ENCODE peak calls at places on chromosomes 13 and 19, in eight cellular contexts. O, N, U, W, R, V, K and Y are unnamed samples.

GRCh38 chr13:36130542-36131214 is 504 bp downstream of the DCLK1 start:
- DNase-seq in O (no peak), N (peak; percentile 16), U (no peak), W (no peak), R (no peak), V (no peak), K (no peak), Y (no peak)

GRCh38 chr19:2702170-2703076 is at the start of gene GNG7:
- DNase-seq in O (peak; percentile 67), N (peak; percentile 73), U (peak; percentile 95), W (peak; percentile 91), R (peak; percentile 31), V (peak; percentile 81), K (peak; percentile 75), Y (peak; percentile 39)

GRCh38 chr13:31749929-31750328 is 10.6 kb downstream of the RXFP2 start:
- DNase-seq in O (no peak), N (peak; percentile 83), U (no peak), W (no peak), R (peak; percentile 2), V (peak; percentile 42), K (peak; percentile 95), Y (no peak)

GRCh38 chr13:70388935-70389334 is 280.7 kb upstream of the KLHL1 start:
- DNase-seq in O (no peak), N (no peak), U (no peak), W (no peak), R (no peak), V (peak; percentile 20), K (no peak), Y (peak; percentile 75)

GRCh38 chr13:47019977-47020376 is 123.1 kb upstream of the HTR2A start:
- DNase-seq in O (no peak), N (no peak), U (no peak), W (no peak), R (no peak), V (peak; percentile 52), K (no peak), Y (no peak)

GRCh38 chr13:100513987-100514670 is 74.5 kb downstream of the GGACT start:
- DNase-seq in O (no peak), N (peak; percentile 56), U (no peak), W (no peak), R (no peak), V (peak; percentile 9), K (peak; percentile 46), Y (peak; percentile 33)

GRCh38 chr19:2540646-2541454 is 64.9 kb downstream of the GADD45B start:
- DNase-seq in O (no peak), N (peak; percentile 99), U (peak; percentile 98), W (no peak), R (peak; percentile 98), V (peak; percentile 96), K (peak; percentile 100), Y (no peak)

GRCh38 chr19:3036119-3036794 is 7.2 kb upstream of the TLE2 start:
- DNase-seq in O (peak; percentile 62), N (peak; percentile 96), U (peak; percentile 92), W (peak; percentile 85), R (peak; percentile 64), V (peak; percentile 84), K (peak; percentile 89), Y (peak; percentile 61)

GRCh38 chr13:97506511-97506910 is 72.5 kb downstream of the RAP2A start:
- DNase-seq in O (no peak), N (peak; percentile 97), U (no peak), W (no peak), R (no peak), V (no peak), K (peak; percentile 70), Y (no peak)

GRCh38 chr13:48979892-48980291 is 4.2 kb downstream of the FNDC3A start:
- DNase-seq in O (no peak), N (no peak), U (no peak), W (peak; percentile 58), R (no peak), V (no peak), K (no peak), Y (no peak)

GRCh38 chr13:88303157-88303556 is 632.0 kb downstream of the SLITRK5 start:
- DNase-seq in O (no peak), N (no peak), U (no peak), W (no peak), R (no peak), V (no peak), K (no peak), Y (no peak)

GRCh38 chr13:67277581-67277980 is 47.4 kb upstream of the PCDH9 start:
- DNase-seq in O (no peak), N (no peak), U (no peak), W (no peak), R (no peak), V (peak; percentile 10), K (no peak), Y (no peak)

GRCh38 chr13:26867451-26868067 is 107.0 kb upstream of the GPR12 start:
- DNase-seq in O (no peak), N (peak; percentile 48), U (no peak), W (no peak), R (no peak), V (peak; percentile 38), K (peak; percentile 15), Y (no peak)

GRCh38 chr19:17775991-17776803 is 18.7 kb upstream of the B3GNT3 start:
- DNase-seq in O (no peak), N (peak; percentile 46), U (no peak), W (peak; percentile 91), R (no peak), V (peak; percentile 37), K (peak; percentile 37), Y (no peak)

GRCh38 chr13:97295279-97296182 is 73.4 kb downstream of the MBNL2 start:
- DNase-seq in O (no peak), N (peak; percentile 45), U (no peak), W (no peak), R (peak; percentile 56), V (peak; percentile 92), K (peak; percentile 53), Y (no peak)

DNA sequence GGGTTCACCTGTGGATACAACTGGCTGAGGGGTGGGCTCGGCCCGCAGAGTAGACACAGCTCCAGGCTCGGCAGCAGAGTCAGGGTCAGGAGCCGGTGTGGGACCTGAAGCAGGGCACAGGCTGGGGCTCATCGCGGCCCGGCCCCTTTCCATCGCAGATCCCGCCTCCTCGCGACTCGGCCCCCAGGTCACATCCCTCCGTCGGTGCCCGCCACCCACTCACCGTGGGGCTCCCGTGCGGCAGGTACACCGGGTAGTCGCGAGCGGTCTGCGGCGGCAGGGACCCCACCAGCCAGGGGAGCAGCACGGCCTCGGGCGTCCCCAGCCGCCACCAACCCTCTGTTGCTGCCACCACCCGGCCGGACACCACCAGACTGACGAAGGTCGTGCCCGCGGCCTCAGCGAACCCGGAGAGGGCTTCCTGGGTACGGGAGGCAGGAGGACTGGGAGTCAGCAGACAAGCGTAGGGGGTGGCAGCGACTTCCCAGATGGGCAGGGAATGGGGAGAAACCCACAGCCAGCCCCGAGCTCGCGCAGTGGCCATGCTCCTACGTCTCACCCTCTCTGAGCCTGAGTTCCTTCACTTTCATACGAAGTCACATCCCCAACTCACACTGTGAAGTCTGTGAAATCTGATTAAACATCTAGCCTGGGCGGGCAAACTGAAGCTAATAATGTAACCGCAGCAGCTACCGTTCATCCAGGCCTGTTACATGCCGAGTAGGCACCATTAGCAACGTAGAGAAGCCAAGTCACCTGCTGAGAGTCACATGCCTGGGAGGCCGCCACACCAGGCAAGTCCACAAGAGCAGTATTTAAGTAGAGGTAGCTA is 3.7 kb downstream of the FUZ start:
- DNase-seq in O (no peak), N (peak; percentile 70), U (peak; percentile 51), W (no peak), R (peak; percentile 77), V (peak; percentile 36), K (peak; percentile 36), Y (no peak)
- TF ChIP-seq CTCF in O (peak; percentile 41), N (no peak), U (no peak), W (peak; percentile 31), R (no peak), V (peak; percentile 53), K (no peak), Y (no peak)

GRCh38 chr19:4328243-4328990 is 10.2 kb downstream of the STAP2 start:
- DNase-seq in O (peak; percentile 74), N (peak; percentile 98), U (peak; percentile 91), W (peak; percentile 96), R (peak; percentile 51), V (no peak), K (peak; percentile 92), Y (no peak)

GRCh38 chr19:4327252-4327876 is 11.3 kb downstream of the STAP2 start:
- DNase-seq in O (peak; percentile 32), N (peak; percentile 78), U (peak; percentile 50), W (peak; percentile 83), R (peak; percentile 25), V (no peak), K (peak; percentile 22), Y (no peak)

GRCh38 chr19:4326837-4327251 is 11.8 kb downstream of the STAP2 start:
- DNase-seq in O (no peak), N (no peak), U (no peak), W (no peak), R (no peak), V (no peak), K (no peak), Y (no peak)

GRCh38 chr19:4326215-4326836 is 12.3 kb downstream of the STAP2 start:
- DNase-seq in O (no peak), N (no peak), U (no peak), W (no peak), R (no peak), V (no peak), K (no peak), Y (no peak)

DNA sequence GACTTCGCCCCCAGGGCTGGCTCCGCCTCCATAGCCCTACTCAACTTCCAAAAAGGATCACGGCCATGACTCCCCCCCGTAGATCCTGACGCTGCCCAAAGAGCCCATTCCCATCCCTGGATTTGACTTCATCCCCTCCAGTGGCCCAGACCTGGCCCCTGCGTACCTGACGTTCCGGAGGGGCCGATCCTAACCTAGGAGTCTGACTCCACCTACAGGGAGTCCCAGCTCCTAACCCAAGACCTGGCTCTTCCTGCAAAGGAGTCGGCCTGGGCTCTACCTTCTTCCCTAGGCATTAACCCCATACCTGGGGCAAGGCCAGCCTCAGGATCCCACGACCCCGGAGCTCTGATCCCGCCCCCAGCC is 10.8 kb downstream of the STAP2 start:
- DNase-seq in O (no peak), N (no peak), U (peak; percentile 31), W (no peak), R (no peak), V (no peak), K (no peak), Y (no peak)
- H3K4me3 ChIP-seq in O (peak overlapping the region; percentile 65), N (peak overlapping the region; percentile 47), U (no peak overlapping the region), W (peak overlapping the region; percentile 33), R (peak overlapping the region; percentile 14), V (no peak overlapping the region), K (peak overlapping the region; percentile 56), Y (no peak overlapping the region)

DNA sequence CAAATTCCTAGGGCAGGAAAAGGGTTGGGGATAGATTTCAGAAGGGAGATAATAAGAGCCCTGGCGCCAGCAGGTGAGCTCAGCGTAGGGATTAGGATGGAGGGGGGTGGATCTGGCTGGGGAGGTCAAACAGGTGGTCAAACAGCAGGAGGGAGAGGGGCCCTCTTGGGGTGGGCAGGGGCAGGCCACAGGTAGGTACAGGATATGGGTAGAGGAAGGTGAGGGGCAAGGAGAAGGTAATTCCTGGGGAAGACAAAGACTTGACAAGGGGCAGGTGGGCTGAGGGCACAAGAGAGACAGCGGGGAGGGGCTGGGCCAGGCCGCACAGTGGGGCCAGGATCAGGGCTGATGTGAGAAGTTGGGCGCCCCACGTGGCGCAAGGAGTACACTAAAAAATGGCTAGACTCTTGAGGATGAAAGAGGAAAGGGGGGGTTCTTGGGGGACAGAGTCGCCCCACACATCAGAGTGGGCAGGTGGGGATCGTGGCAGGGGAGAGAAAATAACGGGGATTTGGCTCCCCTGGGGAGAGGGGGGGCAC is 713 bp downstream of the KRI1 start:
- DNase-seq in O (no peak), N (peak; percentile 44), U (peak; percentile 32), W (peak; percentile 69), R (no peak), V (peak; percentile 35), K (peak; percentile 49), Y (no peak)
- TF ChIP-seq CTCF in O (peak; percentile 20), N (peak; percentile 44), U (no peak), W (peak; percentile 55), R (peak; percentile 39), V (peak; percentile 56), K (peak; percentile 42), Y (peak; percentile 51)

GRCh38 chr19:13460045-13460444 is 46.2 kb downstream of the CACNA1A start:
- DNase-seq in O (no peak), N (no peak), U (no peak), W (no peak), R (no peak), V (peak; percentile 46), K (no peak), Y (no peak)
- H3K4me3 ChIP-seq in O (no peak overlapping the region), N (no peak overlapping the region), U (no peak overlapping the region), W (no peak overlapping the region), R (no peak overlapping the region), V (no peak overlapping the region), K (no peak overlapping the region), Y (no peak overlapping the region)